ENCODE peak calls at places on chromosomes 1 and 21, in nine cellular contexts. T is GM20000, J is omental fat pad, L is AG04450, Y is choroid plexus epithelial cell, D is nephron progenitor cell, Z is left ventricle myocardium inferior, O is stomach, C is esophagus squamous epithelium. X is an unnamed sample.

GRCh38 chr1:203025721-203026665 is at the start of gene PPFIA4:
- DNase-seq in T (peak), J (peak), L (peak), Y (peak), D (peak), Z (peak), O (peak), C (no peak), X (peak)

GRCh38 chr1:180382326-180383115 is 119.9 kb downstream of the ACBD6 start:
- DNase-seq in T (no peak), J (no peak), L (no peak), Y (peak), D (no peak), Z (no peak), O (no peak), C (no peak), X (no peak)

GRCh38 chr1:233614173-233614742 is 352 bp downstream of the KCNK1 start:
- DNase-seq in T (peak), J (no peak), L (no peak), Y (peak), D (peak), Z (peak), O (peak), C (no peak), X (peak)

GRCh38 chr1:58689167-58689566 is 10.7 kb downstream of the MYSM1 start:
- DNase-seq in T (no peak), J (no peak), L (no peak), Y (no peak), D (no peak), Z (no peak), O (no peak), C (no peak), X (no peak)

GRCh38 chr1:20634065-20634593 is 871 bp downstream of the PINK1 start:
- DNase-seq in T (no peak), J (no peak), L (no peak), Y (no peak), D (no peak), Z (no peak), O (no peak), C (no peak), X (no peak)

GRCh38 chr1:206419783-206420182 is 50.5 kb upstream of the IKBKE start:
- DNase-seq in T (no peak), J (no peak), L (no peak), Y (peak), D (no peak), Z (no peak), O (no peak), C (no peak), X (peak)

GRCh38 chr1:87685366-87686136 is 356.9 kb downstream of the LMO4 start:
- DNase-seq in T (no peak), J (no peak), L (no peak), Y (peak), D (no peak), Z (no peak), O (no peak), C (no peak), X (no peak)

GRCh38 chr1:203060115-203060514 is 25.7 kb downstream of the MYOG start:
- DNase-seq in T (no peak), J (no peak), L (no peak), Y (no peak), D (no peak), Z (no peak), O (no peak), C (no peak), X (no peak)

GRCh38 chr1:10672376-10673050 is 123.9 kb downstream of the CASZ1 start:
- DNase-seq in T (no peak), J (no peak), L (no peak), Y (no peak), D (no peak), Z (no peak), O (no peak), C (no peak), X (no peak)

GRCh38 chr1:47674189-47674588 is 236.3 kb downstream of the FOXD2 start:
- DNase-seq in T (no peak), J (no peak), L (no peak), Y (no peak), D (no peak), Z (no peak), O (no peak), C (no peak), X (no peak)

GRCh38 chr1:151825811-151826660 is 5.6 kb downstream of the RORC start:
- DNase-seq in T (no peak), J (no peak), L (no peak), Y (no peak), D (no peak), Z (no peak), O (no peak), C (no peak), X (no peak)

GRCh38 chr1:228263636-228264035 is 55.8 kb downstream of the OBSCN start:
- DNase-seq in T (no peak), J (no peak), L (no peak), Y (no peak), D (no peak), Z (no peak), O (no peak), C (no peak), X (no peak)

GRCh38 chr1:187985897-187986654 is 1157.3 kb downstream of the PLA2G4A start:
- DNase-seq in T (peak), J (no peak), L (no peak), Y (peak), D (no peak), Z (no peak), O (no peak), C (no peak), X (no peak)

GRCh38 chr1:168121314-168122029 is 15.3 kb downstream of the GPR161 start:
- DNase-seq in T (no peak), J (no peak), L (peak), Y (peak), D (no peak), Z (peak), O (peak), C (no peak), X (peak)

GRCh38 chr1:70997793-70998192 is 49.8 kb downstream of the PTGER3 start:
- DNase-seq in T (no peak), J (no peak), L (no peak), Y (no peak), D (no peak), Z (no peak), O (no peak), C (no peak), X (no peak)

GRCh38 chr1:26097696-26098095 is 13.9 kb upstream of the PDIK1L start:
- DNase-seq in T (no peak), J (no peak), L (no peak), Y (peak), D (no peak), Z (no peak), O (no peak), C (no peak), X (no peak)

GRCh38 chr1:17441265-17441992 is 2.0 kb upstream of the RCC2 start:
- DNase-seq in T (no peak), J (no peak), L (no peak), Y (peak), D (no peak), Z (no peak), O (no peak), C (no peak), X (peak)

GRCh38 chr1:96313216-96313615 is 408.4 kb upstream of the PTBP2 start:
- DNase-seq in T (no peak), J (no peak), L (peak), Y (peak), D (no peak), Z (no peak), O (no peak), C (no peak), X (peak)

GRCh38 chr1:181804989-181805388 is 256.5 kb downstream of the ZNF648 start:
- DNase-seq in T (no peak), J (no peak), L (no peak), Y (no peak), D (no peak), Z (no peak), O (no peak), C (no peak), X (no peak)

GRCh38 chr1:192788184-192788583 is 20.7 kb upstream of the RGS2 start:
- DNase-seq in T (no peak), J (no peak), L (no peak), Y (peak), D (no peak), Z (no peak), O (no peak), C (no peak), X (peak)

GRCh38 chr1:1166642-1167415 is 6.9 kb upstream of the TTLL10 start:
- DNase-seq in T (no peak), J (no peak), L (no peak), Y (no peak), D (peak), Z (no peak), O (no peak), C (no peak), X (no peak)

GRCh38 chr21:38970765-38971164 is 165.0 kb downstream of the ETS2 start:
- DNase-seq in T (no peak), J (no peak), L (no peak), Y (no peak), D (no peak), Z (no peak), O (no peak), C (no peak), X (no peak)

GRCh38 chr1:83796409-83796808 is 202.5 kb downstream of the TTLL7 start:
- DNase-seq in T (no peak), J (no peak), L (no peak), Y (peak), D (no peak), Z (no peak), O (no peak), C (no peak), X (no peak)

GRCh38 chr21:46377789-46378188 is 53.8 kb downstream of the PCNT start:
- DNase-seq in T (no peak), J (no peak), L (no peak), Y (no peak), D (no peak), Z (no peak), O (no peak), C (no peak), X (no peak)

GRCh38 chr1:228818296-228818695 is 83.0 kb downstream of the RHOU start:
- DNase-seq in T (no peak), J (no peak), L (no peak), Y (no peak), D (no peak), Z (no peak), O (no peak), C (no peak), X (no peak)

GRCh38 chr1:95071539-95071938 is 1.2 kb downstream of the ALG14 start:
- DNase-seq in T (no peak), J (no peak), L (no peak), Y (peak), D (no peak), Z (no peak), O (no peak), C (no peak), X (no peak)

GRCh38 chr1:21655259-21655658 is 13.9 kb downstream of the RAP1GAP start:
- DNase-seq in T (no peak), J (no peak), L (no peak), Y (no peak), D (no peak), Z (no peak), O (no peak), C (no peak), X (no peak)

GRCh38 chr1:112713466-112714312 is 1.4 kb downstream of the PPM1J start:
- DNase-seq in T (peak), J (no peak), L (no peak), Y (no peak), D (no peak), Z (no peak), O (peak), C (no peak), X (no peak)

GRCh38 chr1:191895049-191895448 is 263.2 kb upstream of the RGS18 start:
- DNase-seq in T (no peak), J (no peak), L (no peak), Y (no peak), D (no peak), Z (no peak), O (no peak), C (no peak), X (no peak)

GRCh38 chr1:22976461-22977243 is 4.0 kb upstream of the LACTBL1 start:
- DNase-seq in T (peak), J (no peak), L (peak), Y (peak), D (peak), Z (peak), O (peak), C (peak), X (peak)

GRCh38 chr1:228405979-228406265 is 713 bp downstream of the TRIM11 start:
- DNase-seq in T (no peak), J (no peak), L (no peak), Y (peak), D (no peak), Z (no peak), O (no peak), C (no peak), X (peak)

GRCh38 chr1:67463298-67463960 is 33.2 kb upstream of the SERBP1 start:
- DNase-seq in T (no peak), J (no peak), L (no peak), Y (peak), D (no peak), Z (no peak), O (no peak), C (no peak), X (no peak)

GRCh38 chr1:185972096-185972875 is 238.1 kb downstream of the HMCN1 start:
- DNase-seq in T (no peak), J (no peak), L (no peak), Y (no peak), D (no peak), Z (no peak), O (no peak), C (no peak), X (no peak)

DNA sequence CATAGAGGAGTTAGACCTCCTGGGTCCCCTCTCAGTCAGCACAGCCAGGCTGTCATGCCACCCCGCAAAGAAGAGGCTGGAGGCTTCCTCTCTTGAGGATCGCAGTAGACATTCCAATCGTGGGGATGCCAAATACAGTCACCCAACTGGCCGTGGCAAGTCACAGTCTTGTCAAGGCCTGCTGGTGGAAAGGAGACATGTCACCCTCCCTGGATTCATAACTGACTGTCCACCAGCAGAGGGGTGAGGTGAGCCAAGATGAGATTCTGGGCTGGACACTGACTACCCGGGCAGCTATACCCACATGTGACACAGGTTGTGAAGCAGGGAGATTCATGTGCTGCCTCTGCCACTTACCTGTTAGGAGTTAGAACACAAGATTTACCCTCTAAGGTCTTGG is 123.5 kb upstream of the NGF start:
- DNase-seq in T (no peak), J (no peak), L (no peak), Y (no peak), D (no peak), Z (no peak), O (no peak), C (no peak), X (no peak)
- TF ChIP-seq CTCF in T (no peak), J (no peak), L (no peak), Y (no peak), D (no peak), Z (no peak), O (no peak), C (peak), X (no peak)

GRCh38 chr1:28329395-28330153 is 734 bp downstream of the MED18 start:
- DNase-seq in T (no peak), J (no peak), L (no peak), Y (peak), D (peak), Z (no peak), O (peak), C (no peak), X (peak)
- TF ChIP-seq CTCF in T (no peak), J (no peak), L (peak), Y (peak), D (no peak), Z (peak), O (no peak), C (peak), X (no peak)

GRCh38 chr1:109113787-109114568 is at the start of gene ELAPOR1:
- DNase-seq in T (peak), J (no peak), L (no peak), Y (peak), D (peak), Z (peak), O (peak), C (no peak), X (no peak)

GRCh38 chr1:109112652-109113285 is 1.1 kb upstream of the ELAPOR1 start:
- DNase-seq in T (peak), J (peak), L (peak), Y (peak), D (peak), Z (peak), O (peak), C (peak), X (peak)

GRCh38 chr1:109111386-109112055 is 2.4 kb upstream of the ELAPOR1 start:
- DNase-seq in T (no peak), J (no peak), L (no peak), Y (peak), D (no peak), Z (no peak), O (peak), C (no peak), X (peak)

GRCh38 chr1:109109906-109110305 is 4.0 kb upstream of the ELAPOR1 start:
- DNase-seq in T (no peak), J (no peak), L (no peak), Y (no peak), D (no peak), Z (no peak), O (no peak), C (no peak), X (no peak)

GRCh38 chr1:109112056-109112651 is 1.8 kb upstream of the ELAPOR1 start:
- DNase-seq in T (peak), J (no peak), L (no peak), Y (peak), D (no peak), Z (no peak), O (no peak), C (no peak), X (peak)
- TF ChIP-seq CTCF in T (no peak), J (no peak), L (peak), Y (peak), D (no peak), Z (no peak), O (no peak), C (peak), X (peak)

GRCh38 chr1:156910309-156910782 is 10.1 kb upstream of the LRRC71 start:
- DNase-seq in T (peak), J (no peak), L (no peak), Y (peak), D (peak), Z (no peak), O (peak), C (no peak), X (peak)

GRCh38 chr1:156912310-156912709 is 8.1 kb upstream of the LRRC71 start:
- DNase-seq in T (no peak), J (no peak), L (no peak), Y (no peak), D (no peak), Z (no peak), O (no peak), C (no peak), X (no peak)

GRCh38 chr1:156912861-156913808 is 7.3 kb upstream of the LRRC71 start:
- DNase-seq in T (no peak), J (no peak), L (no peak), Y (no peak), D (peak), Z (no peak), O (no peak), C (no peak), X (no peak)

GRCh38 chr1:156909671-156910070 is 10.8 kb upstream of the LRRC71 start:
- DNase-seq in T (no peak), J (no peak), L (no peak), Y (no peak), D (no peak), Z (no peak), O (no peak), C (no peak), X (no peak)

GRCh38 chr1:156911587-156912298 is 8.7 kb upstream of the LRRC71 start:
- DNase-seq in T (no peak), J (no peak), L (no peak), Y (no peak), D (no peak), Z (no peak), O (no peak), C (no peak), X (no peak)
- TF ChIP-seq CTCF in T (no peak), J (no peak), L (no peak), Y (no peak), D (no peak), Z (no peak), O (no peak), C (no peak), X (no peak)

GRCh38 chr1:89995595-89996397 is 886 bp downstream of the ZNF326 start:
- DNase-seq in T (no peak), J (no peak), L (no peak), Y (no peak), D (no peak), Z (no peak), O (no peak), C (no peak), X (no peak)

GRCh38 chr1:89996415-89997110 is 1.7 kb downstream of the ZNF326 start:
- DNase-seq in T (no peak), J (no peak), L (no peak), Y (no peak), D (no peak), Z (no peak), O (no peak), C (no peak), X (no peak)

GRCh38 chr1:89993541-89993940 is 1.4 kb upstream of the ZNF326 start:
- DNase-seq in T (no peak), J (no peak), L (no peak), Y (no peak), D (no peak), Z (no peak), O (no peak), C (no peak), X (no peak)

GRCh38 chr1:89994231-89994804 is 592 bp upstream of the ZNF326 start:
- DNase-seq in T (no peak), J (no peak), L (no peak), Y (no peak), D (no peak), Z (no peak), O (no peak), C (no peak), X (no peak)

DNA sequence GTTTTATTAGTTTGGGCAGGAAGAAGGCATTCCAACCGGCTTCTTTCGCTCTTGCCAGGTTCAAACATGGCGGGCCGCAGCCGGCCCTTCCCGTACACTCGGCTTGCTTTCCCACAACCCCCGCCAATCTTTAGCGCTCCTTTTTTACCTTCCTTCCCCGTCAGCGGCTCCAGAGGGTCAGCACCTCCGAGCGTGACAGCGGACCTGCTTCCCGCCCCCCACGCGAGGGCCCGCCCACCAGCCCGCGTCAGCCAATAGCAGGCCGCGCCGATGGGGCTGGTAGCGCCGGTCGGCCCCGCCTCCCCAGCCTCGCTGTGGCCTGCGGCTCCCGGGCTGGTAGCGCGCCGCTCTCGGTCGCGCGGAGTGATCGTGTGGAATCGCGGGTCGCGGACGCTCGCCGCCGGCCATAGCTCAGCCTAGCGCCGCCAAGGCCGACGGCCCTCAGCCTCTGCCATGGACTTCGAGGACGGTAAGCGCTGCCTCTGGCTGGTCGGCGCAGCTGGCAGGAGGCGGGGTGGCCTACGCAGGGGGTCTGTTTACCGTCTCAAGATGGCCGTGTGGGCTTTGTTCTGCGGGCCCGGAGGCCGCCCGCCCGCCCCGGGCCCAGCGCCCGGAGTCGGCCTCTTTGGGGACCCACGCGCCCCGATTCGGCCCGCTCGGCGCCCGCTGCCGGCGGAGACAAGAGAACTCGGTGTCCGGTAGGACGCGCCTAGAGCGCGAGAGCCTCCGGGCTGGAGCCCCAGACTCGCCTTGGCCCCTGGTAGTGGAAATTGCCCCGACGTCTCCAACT is at the start of gene ZNF326:
- DNase-seq in T (peak), J (peak), L (peak), Y (peak), D (peak), Z (peak), O (peak), C (peak), X (peak)
- TF ChIP-seq CTCF in T (no peak), J (no peak), L (no peak), Y (no peak), D (no peak), Z (no peak), O (no peak), C (peak), X (no peak)

DNA sequence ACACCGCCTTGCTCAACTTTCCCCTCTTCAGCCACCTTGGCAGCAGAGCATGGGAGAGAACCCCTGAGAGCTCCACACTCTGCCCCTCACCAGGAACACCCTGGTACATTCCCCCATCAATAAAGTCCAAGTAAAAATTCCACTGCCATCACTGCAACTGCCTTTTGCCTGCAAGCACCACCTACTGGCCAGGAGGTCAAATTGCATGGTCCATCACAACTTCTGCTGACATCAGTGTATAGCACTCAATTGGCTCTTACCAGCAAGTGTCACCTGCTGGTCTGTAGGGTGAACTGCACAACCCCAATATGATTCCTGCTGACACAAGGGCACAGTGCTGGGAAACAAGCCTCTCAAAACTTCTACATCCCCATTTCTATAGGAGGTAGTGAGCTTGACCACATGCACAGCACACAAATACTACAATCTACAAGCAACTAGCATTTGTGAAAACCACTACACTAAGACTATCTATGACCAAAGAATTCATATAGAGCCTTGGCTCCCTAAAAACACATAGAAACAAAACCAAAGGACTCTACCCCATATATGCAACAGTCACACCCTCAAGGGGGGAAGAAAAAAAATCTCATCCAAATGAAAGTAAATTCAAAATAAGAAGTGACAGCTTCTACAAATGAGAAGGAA is 69.2 kb downstream of the FASLG start:
- DNase-seq in T (no peak), J (no peak), L (no peak), Y (peak), D (no peak), Z (no peak), O (no peak), C (no peak), X (peak)
- TF ChIP-seq CTCF in T (peak), J (no peak), L (peak), Y (peak), D (peak), Z (peak), O (no peak), C (peak), X (peak)